ENCODE peak calls at places on chromosomes 2 and 18, in six cellular contexts. One of them, this sample, is unnamed.

GRCh38 chr2:65077898-65078297 is 21.7 kb downstream of the CEP68 start:
- DNase-seq in mucosa of descending colon: no peak
- DNase-seq in central memory CD4-positive, alpha-beta T cell: no peak
- DNase-seq in Caco-2: no peak
- DNase-seq in Right ventricle myocardium superior: no peak
- DNase-seq in hippocampal formation: no peak
- DNase-seq in this sample: no peak

GRCh38 chr2:113117594-113118262 is 9.7 kb upstream of the IL1RN start:
- DNase-seq in mucosa of descending colon: peak; percentile 77
- DNase-seq in central memory CD4-positive, alpha-beta T cell: no peak
- DNase-seq in Caco-2: no peak
- DNase-seq in Right ventricle myocardium superior: no peak
- DNase-seq in hippocampal formation: no peak
- DNase-seq in this sample: no peak

GRCh38 chr18:42183746-42184145 is 228.7 kb downstream of the PIK3C3 start:
- DNase-seq in mucosa of descending colon: no peak
- DNase-seq in central memory CD4-positive, alpha-beta T cell: no peak
- DNase-seq in Caco-2: no peak
- DNase-seq in Right ventricle myocardium superior: no peak
- DNase-seq in hippocampal formation: no peak
- DNase-seq in this sample: peak; percentile 11

GRCh38 chr2:9110893-9111569 is 95.6 kb upstream of the ASAP2 start:
- DNase-seq in mucosa of descending colon: no peak
- DNase-seq in central memory CD4-positive, alpha-beta T cell: no peak
- DNase-seq in Caco-2: peak; percentile 25
- DNase-seq in Right ventricle myocardium superior: no peak
- DNase-seq in hippocampal formation: no peak
- DNase-seq in this sample: no peak

GRCh38 chr2:96115631-96116423 is 544 bp downstream of the ADRA2B start:
- DNase-seq in mucosa of descending colon: peak; percentile 42
- DNase-seq in central memory CD4-positive, alpha-beta T cell: no peak
- DNase-seq in Caco-2: no peak
- DNase-seq in Right ventricle myocardium superior: peak; percentile 46
- DNase-seq in hippocampal formation: no peak
- DNase-seq in this sample: no peak

GRCh38 chr2:157367704-157368103 is 42.1 kb upstream of the ERMN start:
- DNase-seq in mucosa of descending colon: no peak
- DNase-seq in central memory CD4-positive, alpha-beta T cell: no peak
- DNase-seq in Caco-2: no peak
- DNase-seq in Right ventricle myocardium superior: no peak
- DNase-seq in hippocampal formation: no peak
- DNase-seq in this sample: no peak

GRCh38 chr2:215712850-215713230 is 277.0 kb upstream of the FN1 start:
- DNase-seq in mucosa of descending colon: no peak
- DNase-seq in central memory CD4-positive, alpha-beta T cell: no peak
- DNase-seq in Caco-2: no peak
- DNase-seq in Right ventricle myocardium superior: no peak
- DNase-seq in hippocampal formation: no peak
- DNase-seq in this sample: no peak

GRCh38 chr2:205002390-205002789 is 457.1 kb downstream of the PARD3B start:
- DNase-seq in mucosa of descending colon: no peak
- DNase-seq in central memory CD4-positive, alpha-beta T cell: peak; percentile 38
- DNase-seq in Caco-2: no peak
- DNase-seq in Right ventricle myocardium superior: no peak
- DNase-seq in hippocampal formation: no peak
- DNase-seq in this sample: no peak

GRCh38 chr2:157990173-157990572 is 111.5 kb upstream of the UPP2 start:
- DNase-seq in mucosa of descending colon: no peak
- DNase-seq in central memory CD4-positive, alpha-beta T cell: no peak
- DNase-seq in Caco-2: no peak
- DNase-seq in Right ventricle myocardium superior: no peak
- DNase-seq in hippocampal formation: no peak
- DNase-seq in this sample: no peak

GRCh38 chr2:9909106-9909505 is 42.4 kb upstream of the GRHL1 start:
- DNase-seq in mucosa of descending colon: no peak
- DNase-seq in central memory CD4-positive, alpha-beta T cell: no peak
- DNase-seq in Caco-2: no peak
- DNase-seq in Right ventricle myocardium superior: no peak
- DNase-seq in hippocampal formation: no peak
- DNase-seq in this sample: no peak

GRCh38 chr2:53182609-53183008 is 585.0 kb upstream of the CHAC2 start:
- DNase-seq in mucosa of descending colon: no peak
- DNase-seq in central memory CD4-positive, alpha-beta T cell: no peak
- DNase-seq in Caco-2: peak; percentile 2
- DNase-seq in Right ventricle myocardium superior: no peak
- DNase-seq in hippocampal formation: no peak
- DNase-seq in this sample: no peak

GRCh38 chr2:148578493-148578884 is 66.1 kb upstream of the EPC2 start:
- DNase-seq in mucosa of descending colon: no peak
- DNase-seq in central memory CD4-positive, alpha-beta T cell: no peak
- DNase-seq in Caco-2: no peak
- DNase-seq in Right ventricle myocardium superior: no peak
- DNase-seq in hippocampal formation: no peak
- DNase-seq in this sample: no peak

GRCh38 chr18:58727776-58728500 is 56.7 kb downstream of the MALT1 start:
- DNase-seq in mucosa of descending colon: no peak
- DNase-seq in central memory CD4-positive, alpha-beta T cell: no peak
- DNase-seq in Caco-2: no peak
- DNase-seq in Right ventricle myocardium superior: peak; percentile 41
- DNase-seq in hippocampal formation: no peak
- DNase-seq in this sample: no peak

GRCh38 chr2:74648009-74648443 is at the start of gene M1AP:
- DNase-seq in mucosa of descending colon: peak; percentile 29
- DNase-seq in central memory CD4-positive, alpha-beta T cell: no peak
- DNase-seq in Caco-2: no peak
- DNase-seq in Right ventricle myocardium superior: no peak
- DNase-seq in hippocampal formation: no peak
- DNase-seq in this sample: no peak

GRCh38 chr2:179751184-179751809 is 110.1 kb downstream of the ZNF385B start:
- DNase-seq in mucosa of descending colon: no peak
- DNase-seq in central memory CD4-positive, alpha-beta T cell: no peak
- DNase-seq in Caco-2: peak; percentile 4
- DNase-seq in Right ventricle myocardium superior: no peak
- DNase-seq in hippocampal formation: peak; percentile 55
- DNase-seq in this sample: peak; percentile 14

GRCh38 chr18:46705521-46705920 is 48.5 kb upstream of the LOXHD1 start:
- DNase-seq in mucosa of descending colon: no peak
- DNase-seq in central memory CD4-positive, alpha-beta T cell: no peak
- DNase-seq in Caco-2: no peak
- DNase-seq in Right ventricle myocardium superior: no peak
- DNase-seq in hippocampal formation: no peak
- DNase-seq in this sample: no peak

GRCh38 chr18:35345460-35345921 is 1.3 kb upstream of the ZNF24 start:
- DNase-seq in mucosa of descending colon: no peak
- DNase-seq in central memory CD4-positive, alpha-beta T cell: no peak
- DNase-seq in Caco-2: no peak
- DNase-seq in Right ventricle myocardium superior: no peak
- DNase-seq in hippocampal formation: peak; percentile 88
- DNase-seq in this sample: no peak

GRCh38 chr2:113103277-113103676 is 24.1 kb upstream of the IL1RN start:
- DNase-seq in mucosa of descending colon: no peak
- DNase-seq in central memory CD4-positive, alpha-beta T cell: no peak
- DNase-seq in Caco-2: no peak
- DNase-seq in Right ventricle myocardium superior: no peak
- DNase-seq in hippocampal formation: no peak
- DNase-seq in this sample: no peak

GRCh38 chr2:54942373-54942772 is 107.9 kb downstream of the RTN4 start:
- DNase-seq in mucosa of descending colon: no peak
- DNase-seq in central memory CD4-positive, alpha-beta T cell: peak; percentile 46
- DNase-seq in Caco-2: no peak
- DNase-seq in Right ventricle myocardium superior: no peak
- DNase-seq in hippocampal formation: no peak
- DNase-seq in this sample: no peak